ENCODE peak calls at places on chromosomes 2 and 18, in six cellular contexts. G, T, H, N, J and D are unnamed samples.

GRCh38 chr2:73886357-73886756 is 6.5 kb upstream of the ACTG2 start:
- DNase-seq in G (no peak), T (no peak), H (no peak), N (no peak), J (no peak), D (no peak)

GRCh38 chr2:229980440-229981184 is 58.3 kb downstream of the FBXO36 start:
- DNase-seq in G (peak; percentile 6), T (peak; percentile 53), H (no peak), N (no peak), J (peak; percentile 90), D (no peak)

GRCh38 chr2:31031132-31031706 is 107.0 kb downstream of the GALNT14 start:
- DNase-seq in G (no peak), T (no peak), H (no peak), N (no peak), J (no peak), D (no peak)

GRCh38 chr18:49744395-49744987 is 68.8 kb downstream of the ACAA2 start:
- DNase-seq in G (no peak), T (no peak), H (no peak), N (no peak), J (no peak), D (no peak)

GRCh38 chr18:79805926-79806487 is 8.3 kb downstream of the KCNG2 start:
- DNase-seq in G (no peak), T (no peak), H (no peak), N (no peak), J (no peak), D (no peak)

GRCh38 chr2:38438536-38439225 is 61.6 kb upstream of the ATL2 start:
- DNase-seq in G (no peak), T (no peak), H (no peak), N (no peak), J (no peak), D (no peak)

GRCh38 chr2:231102772-231103171 is 22.1 kb downstream of the HTR2B start:
- DNase-seq in G (no peak), T (peak; percentile 8), H (no peak), N (no peak), J (no peak), D (no peak)

GRCh38 chr2:195514365-195514764 is 142.7 kb upstream of the SLC39A10 start:
- DNase-seq in G (no peak), T (no peak), H (no peak), N (no peak), J (no peak), D (no peak)

GRCh38 chr2:195769975-195770374 is 112.9 kb downstream of the SLC39A10 start:
- DNase-seq in G (no peak), T (no peak), H (no peak), N (no peak), J (no peak), D (no peak)

GRCh38 chr2:231460073-231460861 is 4.0 kb downstream of the NCL start:
- DNase-seq in G (no peak), T (no peak), H (no peak), N (no peak), J (no peak), D (no peak)

GRCh38 chr18:26971327-26971918 is 105.9 kb upstream of the AQP4 start:
- DNase-seq in G (no peak), T (peak; percentile 60), H (no peak), N (no peak), J (no peak), D (no peak)

GRCh38 chr2:100880730-100881129 is 60.8 kb downstream of the NPAS2 start:
- DNase-seq in G (no peak), T (no peak), H (no peak), N (no peak), J (peak; percentile 91), D (no peak)

GRCh38 chr18:63708650-63709049 is 5.9 kb downstream of the SERPINB11 start:
- DNase-seq in G (no peak), T (no peak), H (no peak), N (no peak), J (peak; percentile 8), D (no peak)

GRCh38 chr2:85765081-85765731 is 11.4 kb downstream of the ATOH8 start:
- DNase-seq in G (peak; percentile 34), T (no peak), H (peak; percentile 82), N (no peak), J (peak; percentile 30), D (no peak)

GRCh38 chr18:40874233-40874632 is 1080.8 kb upstream of the PIK3C3 start:
- DNase-seq in G (no peak), T (peak; percentile 52), H (no peak), N (no peak), J (peak; percentile 25), D (no peak)

GRCh38 chr2:180905002-180905401 is 75.4 kb upstream of the UBE2E3 start:
- DNase-seq in G (no peak), T (no peak), H (peak; percentile 13), N (no peak), J (no peak), D (no peak)